ENCODE peak calls at places on chromosomes 5 and 9, in six cellular contexts. One of them, this sample, is unnamed.

GRCh38 chr5:115577329-115577728 is 24.9 kb downstream of the TICAM2 start:
- DNase-seq in A549: no peak
- DNase-seq in MM.1S: no peak
- DNase-seq in endothelial cell of umbilical vein: no peak
- DNase-seq in Caco-2: no peak
- DNase-seq in neural crest cell: no peak
- DNase-seq in this sample: no peak

GRCh38 chr5:92761585-92761984 is 819.4 kb downstream of the NR2F1-AS1 start:
- DNase-seq in neural crest cell: no peak
- DNase-seq in MM.1S: no peak
- DNase-seq in A549: no peak
- DNase-seq in Caco-2: no peak
- DNase-seq in endothelial cell of umbilical vein: no peak
- DNase-seq in this sample: no peak

GRCh38 chr5:139341689-139342422 is at the start of gene PAIP2:
- DNase-seq in endothelial cell of umbilical vein: peak; percentile 98
- DNase-seq in A549: peak; percentile 88
- DNase-seq in Caco-2: peak; percentile 98
- DNase-seq in MM.1S: peak; percentile 97
- DNase-seq in neural crest cell: peak; percentile 97
- DNase-seq in this sample: peak; percentile 95

GRCh38 chr5:138949223-138949574 is 74.1 kb upstream of the LRRTM2 start:
- DNase-seq in A549: no peak
- DNase-seq in neural crest cell: no peak
- DNase-seq in endothelial cell of umbilical vein: no peak
- DNase-seq in Caco-2: no peak
- DNase-seq in MM.1S: no peak
- DNase-seq in this sample: no peak

GRCh38 chr5:90866333-90866732 is 307.7 kb downstream of the ADGRV1 start:
- DNase-seq in Caco-2: no peak
- DNase-seq in MM.1S: no peak
- DNase-seq in endothelial cell of umbilical vein: peak; percentile 71
- DNase-seq in A549: peak; percentile 50
- DNase-seq in neural crest cell: no peak
- DNase-seq in this sample: no peak

GRCh38 chr5:113487411-113487778 is 858 bp downstream of the MCC start:
- DNase-seq in MM.1S: no peak
- DNase-seq in endothelial cell of umbilical vein: peak; percentile 36
- DNase-seq in A549: peak; percentile 30
- DNase-seq in neural crest cell: peak; percentile 16
- DNase-seq in Caco-2: no peak
- DNase-seq in this sample: peak; percentile 14

GRCh38 chr5:160083012-160083436 is 36.2 kb downstream of the PWWP2A start:
- DNase-seq in endothelial cell of umbilical vein: peak; percentile 79
- DNase-seq in A549: no peak
- DNase-seq in Caco-2: no peak
- DNase-seq in MM.1S: no peak
- DNase-seq in neural crest cell: no peak
- DNase-seq in this sample: no peak

GRCh38 chr5:79962580-79963222 is 28.4 kb downstream of the MTX3 start:
- DNase-seq in endothelial cell of umbilical vein: no peak
- DNase-seq in Caco-2: no peak
- DNase-seq in neural crest cell: no peak
- DNase-seq in A549: no peak
- DNase-seq in MM.1S: no peak
- DNase-seq in this sample: no peak

GRCh38 chr5:66122379-66123034 is 21.6 kb upstream of the SREK1 start:
- DNase-seq in A549: no peak
- DNase-seq in neural crest cell: no peak
- DNase-seq in Caco-2: no peak
- DNase-seq in MM.1S: no peak
- DNase-seq in endothelial cell of umbilical vein: peak; percentile 38
- DNase-seq in this sample: no peak

GRCh38 chr5:93583799-93584530 is 943 bp downstream of the NR2F1 start:
- DNase-seq in A549: no peak
- DNase-seq in MM.1S: peak; percentile 18
- DNase-seq in endothelial cell of umbilical vein: peak; percentile 56
- DNase-seq in neural crest cell: no peak
- DNase-seq in Caco-2: peak; percentile 58
- DNase-seq in this sample: peak; percentile 54

GRCh38 chr5:10563940-10564837 is at the start of gene ANKRD33B:
- DNase-seq in endothelial cell of umbilical vein: peak; percentile 72
- DNase-seq in neural crest cell: peak; percentile 46
- DNase-seq in MM.1S: peak; percentile 88
- DNase-seq in Caco-2: peak; percentile 86
- DNase-seq in A549: peak; percentile 63
- DNase-seq in this sample: peak; percentile 42

GRCh38 chr9:86766912-86767311 is 180.4 kb downstream of the GAS1 start:
- DNase-seq in A549: no peak
- DNase-seq in MM.1S: no peak
- DNase-seq in endothelial cell of umbilical vein: no peak
- DNase-seq in neural crest cell: no peak
- DNase-seq in Caco-2: no peak
- DNase-seq in this sample: no peak

GRCh38 chr9:88953401-88954029 is 37.8 kb upstream of the S1PR3 start:
- DNase-seq in endothelial cell of umbilical vein: peak; percentile 29
- DNase-seq in Caco-2: no peak
- DNase-seq in A549: no peak
- DNase-seq in neural crest cell: no peak
- DNase-seq in MM.1S: no peak
- DNase-seq in this sample: no peak

GRCh38 chr9:110078626-110079025 is 129.3 kb downstream of the C9orf152 start:
- DNase-seq in neural crest cell: no peak
- DNase-seq in endothelial cell of umbilical vein: peak; percentile 63
- DNase-seq in Caco-2: no peak
- DNase-seq in MM.1S: no peak
- DNase-seq in A549: no peak
- DNase-seq in this sample: no peak

GRCh38 chr5:27308151-27308550 is 269.8 kb upstream of the CDH9 start:
- DNase-seq in endothelial cell of umbilical vein: no peak
- DNase-seq in MM.1S: no peak
- DNase-seq in Caco-2: no peak
- DNase-seq in neural crest cell: no peak
- DNase-seq in A549: no peak
- DNase-seq in this sample: no peak

GRCh38 chr9:126509718-126510117 is 104.0 kb upstream of the LMX1B start:
- DNase-seq in MM.1S: no peak
- DNase-seq in endothelial cell of umbilical vein: no peak
- DNase-seq in Caco-2: no peak
- DNase-seq in A549: no peak
- DNase-seq in neural crest cell: no peak
- DNase-seq in this sample: no peak

GRCh38 chr5:168404366-168404765 is 81.9 kb upstream of the RARS1 start:
- DNase-seq in Caco-2: no peak
- DNase-seq in endothelial cell of umbilical vein: no peak
- DNase-seq in A549: no peak
- DNase-seq in neural crest cell: no peak
- DNase-seq in MM.1S: no peak
- DNase-seq in this sample: no peak

GRCh38 chr5:148186248-148187003 is 16.4 kb upstream of the SPINK6 start:
- DNase-seq in Caco-2: no peak
- DNase-seq in MM.1S: peak; percentile 14
- DNase-seq in A549: no peak
- DNase-seq in endothelial cell of umbilical vein: peak; percentile 84
- DNase-seq in neural crest cell: no peak
- DNase-seq in this sample: no peak

GRCh38 chr5:73495772-73496346 is 2.4 kb upstream of the BTF3 start:
- DNase-seq in neural crest cell: no peak
- DNase-seq in endothelial cell of umbilical vein: no peak
- DNase-seq in Caco-2: peak; percentile 46
- DNase-seq in A549: no peak
- DNase-seq in MM.1S: no peak
- DNase-seq in this sample: no peak

GRCh38 chr5:95533761-95534160 is 21.0 kb downstream of the SKIC3 start:
- DNase-seq in Caco-2: no peak
- DNase-seq in endothelial cell of umbilical vein: no peak
- DNase-seq in MM.1S: no peak
- DNase-seq in A549: no peak
- DNase-seq in neural crest cell: no peak
- DNase-seq in this sample: no peak

GRCh38 chr9:109974143-109974917 is 194.3 kb downstream of the PALM2AKAP2 start:
- DNase-seq in A549: no peak
- DNase-seq in endothelial cell of umbilical vein: no peak
- DNase-seq in MM.1S: peak; percentile 80
- DNase-seq in neural crest cell: no peak
- DNase-seq in Caco-2: no peak
- DNase-seq in this sample: no peak

GRCh38 chr5:60700347-60700815 is 415 bp upstream of the DEPDC1B start:
- DNase-seq in A549: no peak
- DNase-seq in endothelial cell of umbilical vein: no peak
- DNase-seq in MM.1S: peak; percentile 24
- DNase-seq in neural crest cell: no peak
- DNase-seq in Caco-2: no peak
- DNase-seq in this sample: no peak

GRCh38 chr9:102499468-102499867 is 495.7 kb upstream of the CYLC2 start:
- DNase-seq in MM.1S: peak; percentile 79
- DNase-seq in Caco-2: no peak
- DNase-seq in endothelial cell of umbilical vein: no peak
- DNase-seq in neural crest cell: no peak
- DNase-seq in A549: no peak
- DNase-seq in this sample: no peak

GRCh38 chr5:16585028-16585667 is 31.6 kb downstream of the RETREG1 start:
- DNase-seq in MM.1S: no peak
- DNase-seq in neural crest cell: no peak
- DNase-seq in A549: peak; percentile 18
- DNase-seq in endothelial cell of umbilical vein: no peak
- DNase-seq in Caco-2: peak; percentile 83
- DNase-seq in this sample: no peak

GRCh38 chr5:67765697-67766096 is 449.9 kb upstream of the PIK3R1 start:
- DNase-seq in endothelial cell of umbilical vein: no peak
- DNase-seq in Caco-2: no peak
- DNase-seq in neural crest cell: no peak
- DNase-seq in MM.1S: no peak
- DNase-seq in A549: no peak
- DNase-seq in this sample: no peak

GRCh38 chr5:181111010-181111409 is 20.0 kb downstream of the OR2V1 start:
- DNase-seq in Caco-2: no peak
- DNase-seq in A549: no peak
- DNase-seq in MM.1S: no peak
- DNase-seq in endothelial cell of umbilical vein: no peak
- DNase-seq in neural crest cell: no peak
- DNase-seq in this sample: no peak

DNA sequence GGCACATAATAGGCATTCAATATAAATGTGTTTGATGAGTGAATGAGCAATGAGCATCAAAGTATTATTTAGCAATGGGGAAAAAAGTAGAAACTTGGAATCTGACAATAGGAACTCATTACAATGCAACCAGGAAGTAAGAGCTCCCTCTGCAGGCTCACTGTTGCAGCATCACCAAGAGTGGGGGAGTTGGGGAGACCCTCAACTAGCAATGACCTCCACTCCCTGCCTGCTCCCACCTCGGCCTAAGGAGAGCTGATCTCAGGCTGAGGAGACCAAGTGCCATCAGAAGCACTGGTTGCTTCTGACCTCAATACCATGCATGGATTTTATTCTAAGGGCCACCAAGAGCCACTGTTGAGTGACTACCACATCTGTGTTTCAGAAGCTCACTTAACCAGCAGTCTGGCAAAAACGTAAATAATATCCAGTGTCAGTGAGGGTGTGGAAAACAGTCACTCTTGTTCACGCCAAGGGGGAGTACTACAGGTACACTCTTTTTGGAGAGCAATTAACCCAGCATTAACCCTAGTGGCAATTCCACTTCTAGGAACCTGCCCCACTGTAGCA is 8.0 kb downstream of the VDAC1 start:
- DNase-seq in Caco-2: no peak
- DNase-seq in MM.1S: no peak
- DNase-seq in A549: no peak
- DNase-seq in endothelial cell of umbilical vein: no peak
- DNase-seq in neural crest cell: no peak
- DNase-seq in this sample: no peak
- TF ChIP-seq CTCF in Caco-2: peak; percentile 59
- TF ChIP-seq CTCF in MM.1S: peak; percentile 59
- TF ChIP-seq CTCF in A549: peak; percentile 58
- TF ChIP-seq CTCF in endothelial cell of umbilical vein: peak; percentile 57
- TF ChIP-seq CTCF in neural crest cell: peak; percentile 62
- TF ChIP-seq CTCF in this sample: peak; percentile 59

GRCh38 chr9:10251490-10251889 is 361.3 kb downstream of the PTPRD start:
- DNase-seq in Caco-2: no peak
- DNase-seq in A549: no peak
- DNase-seq in MM.1S: no peak
- DNase-seq in endothelial cell of umbilical vein: no peak
- DNase-seq in neural crest cell: no peak
- DNase-seq in this sample: no peak
- TF ChIP-seq CTCF in Caco-2: no peak
- TF ChIP-seq CTCF in A549: no peak
- TF ChIP-seq CTCF in MM.1S: no peak
- TF ChIP-seq CTCF in endothelial cell of umbilical vein: no peak
- TF ChIP-seq CTCF in neural crest cell: no peak
- TF ChIP-seq CTCF in this sample: no peak

DNA sequence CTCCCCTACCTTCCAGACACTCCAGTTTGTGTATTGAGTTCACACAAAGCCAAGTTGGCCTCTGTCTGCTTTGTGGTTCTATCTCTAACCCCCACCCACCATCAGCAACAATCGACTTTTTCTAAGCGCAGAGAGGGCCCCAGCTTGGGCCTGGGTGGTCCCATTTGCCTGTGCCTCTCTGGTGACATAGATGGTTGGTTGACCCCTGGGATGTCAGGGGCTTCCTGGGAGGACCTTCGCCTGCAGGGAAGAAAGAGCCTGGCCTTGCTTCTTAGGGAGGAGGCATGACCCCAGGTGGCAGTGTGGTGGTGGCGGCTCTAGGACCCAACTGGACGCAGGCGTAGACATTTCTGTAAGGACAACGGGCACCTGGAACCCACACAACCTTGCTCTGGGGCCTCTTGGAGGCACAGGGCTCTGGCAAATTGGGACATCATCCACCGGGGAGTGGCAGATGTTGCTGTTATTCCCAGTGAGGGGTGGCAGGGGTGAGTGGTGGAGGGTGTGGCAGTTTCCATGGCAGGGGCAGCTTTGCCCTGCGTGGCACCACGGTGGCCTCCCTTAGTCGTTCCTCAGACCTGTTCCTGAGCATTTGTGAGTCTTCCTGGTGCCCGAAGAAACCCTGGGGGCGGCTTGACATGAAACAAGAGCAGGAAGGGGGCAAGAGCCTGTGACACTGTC is 171.0 kb upstream of the IER5L start:
- DNase-seq in endothelial cell of umbilical vein: no peak
- DNase-seq in Caco-2: no peak
- DNase-seq in MM.1S: no peak
- DNase-seq in neural crest cell: no peak
- DNase-seq in A549: no peak
- DNase-seq in this sample: no peak
- TF ChIP-seq CTCF in endothelial cell of umbilical vein: no peak
- TF ChIP-seq CTCF in Caco-2: no peak
- TF ChIP-seq CTCF in MM.1S: no peak
- TF ChIP-seq CTCF in neural crest cell: no peak
- TF ChIP-seq CTCF in A549: no peak
- TF ChIP-seq CTCF in this sample: no peak

DNA sequence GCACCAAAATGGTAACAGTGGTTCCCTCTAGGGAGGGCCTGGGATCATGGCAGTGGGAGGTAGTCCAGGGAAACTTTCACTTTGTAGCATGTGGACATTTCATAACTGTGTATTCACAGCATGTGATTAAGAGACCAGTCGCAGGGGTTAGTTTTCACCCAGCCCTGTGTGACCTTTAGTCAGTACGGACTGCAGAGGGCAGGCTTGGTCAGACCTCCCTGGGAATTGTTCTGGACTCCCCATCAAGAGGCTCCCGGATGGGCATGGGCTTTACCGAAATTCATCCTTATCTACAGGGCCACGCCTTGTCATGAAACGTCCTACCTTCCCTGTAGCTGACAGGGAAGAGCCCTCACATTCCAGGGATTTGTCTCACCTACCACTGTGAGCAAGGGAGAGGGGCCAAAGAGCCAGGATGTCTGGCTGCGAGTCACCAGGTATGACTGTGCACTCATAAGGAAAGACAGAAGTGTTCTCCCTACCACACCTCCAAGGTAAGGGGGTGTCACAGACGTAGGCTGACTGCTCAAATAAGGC is 19.9 kb downstream of the GPX3 start:
- DNase-seq in MM.1S: no peak
- DNase-seq in Caco-2: peak; percentile 58
- DNase-seq in endothelial cell of umbilical vein: no peak
- DNase-seq in A549: peak; percentile 53
- DNase-seq in neural crest cell: no peak
- DNase-seq in this sample: no peak
- TF ChIP-seq CTCF in MM.1S: no peak
- TF ChIP-seq CTCF in Caco-2: peak; percentile 28
- TF ChIP-seq CTCF in endothelial cell of umbilical vein: no peak
- TF ChIP-seq CTCF in A549: no peak
- TF ChIP-seq CTCF in neural crest cell: no peak
- TF ChIP-seq CTCF in this sample: no peak

This sample was measured in progenitor cell of endocrine pancreas.